ENCODE peak calls at places on chromosomes 13 and 19, in eight cellular contexts. D is SW480, M is sciatic nerve, K is lung microvascular endothelial cell, V is AG10803, Y is NCI-H1048, L is NCI-H1092, S is smooth muscle cell of the brain vasculature. B is an unnamed sample.

GRCh38 chr13:104204177-104204576 is 1138.0 kb upstream of the SLC10A2 start:
- DNase-seq in K (no peak), V (no peak), L (no peak), D (no peak), S (no peak), M (no peak), Y (no peak), B (no peak)

GRCh38 chr19:2542341-2543069 is 66.6 kb downstream of the GADD45B start:
- DNase-seq in K (peak; percentile 75), L (no peak), V (no peak), S (peak; percentile 57), Y (no peak), M (no peak), D (no peak), B (no peak)

GRCh38 chr13:45374917-45375316 is 33.9 kb upstream of the TPT1 start:
- DNase-seq in S (no peak), D (no peak), L (no peak), K (no peak), Y (no peak), M (no peak), V (peak; percentile 21), B (peak; percentile 27)

GRCh38 chr13:74200081-74200480 is 65.9 kb upstream of the KLF12 start:
- DNase-seq in S (no peak), L (no peak), Y (no peak), K (no peak), M (no peak), D (no peak), V (peak; percentile 44), B (peak; percentile 76)

GRCh38 chr19:3908266-3909054 is 24.4 kb upstream of the NMRK2 start:
- DNase-seq in M (no peak), V (no peak), K (no peak), D (no peak), Y (no peak), S (no peak), L (no peak), B (no peak)

GRCh38 chr19:19649580-19649995 is 6.1 kb upstream of the GMIP start:
- DNase-seq in S (no peak), D (no peak), Y (no peak), L (no peak), M (no peak), K (no peak), V (no peak), B (no peak)

GRCh38 chr13:99743079-99743478 is 228.5 kb downstream of the ZIC5 start:
- DNase-seq in D (no peak), V (no peak), M (no peak), K (no peak), Y (no peak), L (peak; percentile 20), S (no peak), B (no peak)

GRCh38 chr19:9431475-9431874 is 3.9 kb downstream of the ZNF266 start:
- DNase-seq in V (no peak), D (no peak), K (peak; percentile 12), L (peak; percentile 3), Y (peak; percentile 13), M (no peak), S (no peak), B (peak; percentile 2)

GRCh38 chr13:46571189-46571901 is 18.4 kb downstream of the LRCH1 start:
- DNase-seq in Y (no peak), M (no peak), V (peak; percentile 77), D (no peak), S (no peak), K (peak; percentile 17), L (peak; percentile 72), B (peak; percentile 81)

GRCh38 chr19:2590630-2591399 is 111.7 kb downstream of the GNG7 start:
- DNase-seq in V (no peak), D (no peak), Y (no peak), L (no peak), M (no peak), K (no peak), S (no peak), B (no peak)

B was measured in foreskin fibroblast.